ENCODE peak calls at places on chromosome 15, in seven cellular contexts. X is body of pancreas, R is aorta, S is HL-60, B is tibial nerve, F is WERI-Rb-1, H is BJ. A is an unnamed sample.
A peak's percentile ranks its signal among the peaks of the same experiment; 100 is the strongest.

GRCh38 chr15:77574521-77575202 is 58.0 kb downstream of the LINGO1 start:
- DNase-seq in H (no peak), X (no peak), F (no peak), R (no peak), B (no peak), S (no peak), A (no peak)

GRCh38 chr15:86079491-86080266 is at the start of gene AGBL1:
- DNase-seq in R (no peak), S (no peak), H (no peak), F (peak; percentile 16), B (no peak), X (no peak), A (no peak)

GRCh38 chr15:27669641-27670040 is 429.5 kb downstream of the OCA2 start:
- DNase-seq in B (no peak), S (no peak), X (no peak), H (no peak), R (no peak), F (no peak), A (no peak)

GRCh38 chr15:65077981-65078352 is 1.4 kb downstream of the KBTBD13 start:
- DNase-seq in S (peak; percentile 20), H (no peak), X (peak; percentile 65), F (no peak), R (peak; percentile 80), B (peak; percentile 57), A (peak; percentile 29)

GRCh38 chr15:82314769-82315518 is 34.3 kb downstream of the GOLGA6L10 start:
- DNase-seq in H (no peak), R (no peak), B (no peak), F (no peak), S (no peak), X (no peak), A (no peak)

GRCh38 chr15:97929456-97930229 is 30.9 kb upstream of the ARRDC4 start:
- DNase-seq in X (no peak), B (no peak), F (no peak), R (no peak), S (no peak), H (no peak), A (no peak)

GRCh38 chr15:42890161-42890913 is 30.2 kb downstream of the TTBK2 start:
- DNase-seq in S (no peak), R (no peak), H (peak; percentile 39), X (peak; percentile 3), F (no peak), B (no peak), A (no peak)

GRCh38 chr15:57510647-57511046 is 81.1 kb upstream of the MYZAP start:
- DNase-seq in H (no peak), X (peak; percentile 93), B (no peak), F (no peak), R (no peak), S (no peak), A (no peak)

GRCh38 chr15:28955686-28956421 is 70.1 kb downstream of the APBA2 start:
- DNase-seq in F (no peak), R (no peak), X (no peak), S (no peak), H (peak; percentile 66), B (no peak), A (no peak)

GRCh38 chr15:31197497-31198414 is 96.2 kb upstream of the TRPM1 start:
- DNase-seq in H (no peak), F (peak; percentile 70), X (peak; percentile 34), S (no peak), R (no peak), B (no peak), A (peak; percentile 37)

GRCh38 chr15:44300567-44300966 is 12.0 kb downstream of the GOLM2 start:
- DNase-seq in R (no peak), X (no peak), B (no peak), F (no peak), H (no peak), S (peak; percentile 27), A (no peak)

GRCh38 chr15:77901921-77902750 is 175.4 kb downstream of the TBC1D2B start:
- DNase-seq in S (no peak), B (no peak), F (peak; percentile 45), R (no peak), H (no peak), X (no peak), A (no peak)

GRCh38 chr15:31499953-31500808 is 173.5 kb downstream of the KLF13 start:
- DNase-seq in B (no peak), F (no peak), S (no peak), X (no peak), R (no peak), H (no peak), A (no peak)

GRCh38 chr15:55991841-55992768 is 1.3 kb downstream of the NEDD4 start:
- DNase-seq in R (no peak), X (no peak), S (no peak), F (no peak), B (no peak), H (no peak), A (no peak)

GRCh38 chr15:29003446-29004233 is 117.9 kb downstream of the APBA2 start:
- DNase-seq in H (no peak), R (no peak), F (no peak), S (no peak), B (no peak), X (no peak), A (no peak)

GRCh38 chr15:68791431-68792283 is 29.0 kb downstream of the ANP32A start:
- DNase-seq in S (no peak), F (no peak), B (no peak), R (no peak), H (no peak), X (no peak), A (peak; percentile 79)

GRCh38 chr15:47331796-47332480 is 385.4 kb upstream of the SEMA6D start:
- DNase-seq in S (no peak), B (peak; percentile 14), X (peak; percentile 3), F (no peak), H (peak; percentile 41), R (no peak), A (no peak)

GRCh38 chr15:78672285-78673003 is 31.4 kb upstream of the CHRNB4 start:
- DNase-seq in R (no peak), F (no peak), S (no peak), X (no peak), B (no peak), H (no peak), A (no peak)

DNA sequence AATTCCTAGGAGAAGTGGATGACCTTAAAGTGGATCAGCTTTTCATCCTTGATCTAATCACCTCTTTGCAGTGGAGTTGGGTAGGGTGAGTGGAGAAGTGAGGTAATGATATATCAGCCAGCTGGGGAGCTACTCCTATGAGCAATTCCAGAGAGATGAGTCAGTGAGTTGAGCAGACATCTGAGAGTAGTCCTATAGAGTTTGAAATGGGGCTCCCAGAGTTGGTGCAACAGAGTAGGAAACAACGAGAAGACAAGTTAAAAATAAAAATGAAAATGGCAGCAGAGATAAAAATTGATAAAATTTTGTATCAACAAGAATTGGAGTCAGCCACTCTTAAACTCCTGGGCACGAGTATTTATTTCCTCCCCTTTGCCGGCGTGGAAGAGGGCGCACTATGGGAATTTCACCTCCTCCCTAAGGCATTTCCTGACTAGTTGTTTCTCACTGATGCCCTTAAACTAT is 150.8 kb upstream of the DPH6 start:
- DNase-seq in H (no peak), S (no peak), B (no peak), F (no peak), X (no peak), R (no peak), A (no peak)
- H3K4me3 ChIP-seq in H (no peak overlapping the region), S (no peak overlapping the region), B (no peak overlapping the region), F (no peak overlapping the region), X (no peak overlapping the region), R (no peak overlapping the region), A (no peak overlapping the region)

DNA sequence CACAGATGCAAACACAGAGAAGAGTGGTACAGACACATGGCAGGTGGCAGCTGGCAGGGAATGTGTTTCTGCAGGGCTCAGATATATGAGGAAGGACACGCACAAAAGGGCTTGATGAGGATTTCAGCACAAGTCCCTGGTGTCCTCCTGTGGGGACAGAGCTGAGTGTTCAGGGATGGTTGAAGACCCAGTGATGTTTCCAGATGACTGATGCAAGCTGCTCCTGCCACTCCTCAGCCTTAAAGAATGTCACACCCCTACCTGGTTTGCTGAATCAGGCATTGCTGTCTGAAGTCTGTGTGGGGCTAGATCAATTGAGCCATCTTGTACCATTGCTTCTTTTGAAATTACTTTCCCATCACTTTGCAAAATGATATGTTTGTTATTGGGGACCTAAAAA is 40.2 kb downstream of the TNFAIP8L3 start:
- DNase-seq in H (no peak), B (no peak), F (no peak), S (no peak), R (no peak), X (no peak), A (no peak)
- H3K27me3 ChIP-seq in H (peaks cover 12% of the 10 kb centered on the region), B (no peaks in the 10 kb centered on the region), F (no peaks in the 10 kb centered on the region), S (no peaks in the 10 kb centered on the region), R (no peaks in the 10 kb centered on the region), X (no peaks in the 10 kb centered on the region), A (no peaks in the 10 kb centered on the region)

DNA sequence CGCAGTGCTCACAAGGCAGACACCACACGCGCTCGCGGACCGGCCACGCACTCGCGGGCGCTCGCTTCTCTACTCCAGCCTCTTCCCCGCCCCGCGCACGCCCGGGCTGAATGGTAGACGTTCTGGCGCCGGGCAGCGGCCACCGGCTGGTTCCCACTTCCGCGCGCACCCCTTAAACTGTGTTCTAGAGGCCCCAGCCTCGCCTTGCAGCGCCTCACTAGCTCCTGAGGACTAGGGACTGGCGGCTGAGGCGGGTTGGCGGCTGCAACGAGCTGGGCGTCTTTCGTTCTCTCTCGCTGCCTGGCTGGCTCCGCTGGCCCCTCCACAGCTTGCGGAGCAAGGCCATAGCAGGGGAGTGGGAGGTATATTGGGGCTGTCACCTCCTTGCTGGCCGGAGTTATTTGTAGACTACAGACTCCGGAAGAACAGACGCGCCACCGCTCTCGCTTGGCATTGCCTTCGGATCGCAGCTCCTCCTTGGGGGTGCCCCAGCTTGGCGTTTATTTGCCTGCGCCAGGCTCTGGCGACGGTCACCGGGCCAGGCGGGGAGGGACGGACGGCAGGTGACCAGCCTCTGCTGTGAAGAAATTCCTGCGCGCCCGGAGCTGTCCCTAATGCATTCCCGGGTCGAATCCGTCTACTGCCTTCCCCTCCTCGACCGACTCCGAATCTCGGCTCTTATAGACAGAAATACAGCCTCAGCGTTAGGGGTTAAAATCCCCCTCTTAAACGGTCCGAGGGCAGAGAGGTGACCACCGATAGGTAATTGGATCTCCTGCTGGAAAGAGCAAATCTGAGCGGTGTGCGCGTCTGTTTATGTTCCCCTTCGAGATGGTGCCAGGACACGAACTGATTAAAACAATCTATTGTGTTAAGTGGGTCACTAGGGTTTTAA is 1.3 kb downstream of the GREM1 start:
- DNase-seq in X (peak; percentile 29), R (no peak), H (no peak), B (no peak), S (no peak), F (peak; percentile 14), A (no peak)
- H3K4me3 ChIP-seq in X (peak overlapping the region; percentile 11), R (no peak overlapping the region), H (peak overlapping the region; percentile 92), B (peak overlapping the region; percentile 25), S (no peak overlapping the region), F (peak overlapping the region; percentile 55), A (no peak overlapping the region)

GRCh38 chr15:66405007-66405406 is 18.3 kb downstream of the MAP2K1 start:
- DNase-seq in R (no peak), X (no peak), F (no peak), S (no peak), H (no peak), B (no peak), A (no peak)
- H3K27me3 ChIP-seq in R (no peaks in the 10 kb centered on the region), X (no peaks in the 10 kb centered on the region), F (no peaks in the 10 kb centered on the region), S (no peaks in the 10 kb centered on the region), H (no peaks in the 10 kb centered on the region), B (no peaks in the 10 kb centered on the region), A (no peaks in the 10 kb centered on the region)

GRCh38 chr15:60389261-60390077 is 8.3 kb downstream of the ANXA2 start:
- DNase-seq in X (no peak), F (no peak), B (no peak), S (no peak), H (no peak), R (no peak), A (no peak)
- H3K4me3 ChIP-seq in X (no peak overlapping the region), F (no peak overlapping the region), B (no peak overlapping the region), S (no peak overlapping the region), H (peak overlapping the region; percentile 30), R (no peak overlapping the region), A (peak overlapping the region; percentile 2)

GRCh38 chr15:67064607-67065530 is 533 bp upstream of the SMAD3 start:
- DNase-seq in X (peak; percentile 70), B (no peak), H (no peak), S (no peak), R (no peak), F (no peak), A (peak; percentile 57)
- H3K27me3 ChIP-seq in X (no peaks in the 10 kb centered on the region), B (no peaks in the 10 kb centered on the region), H (no peaks in the 10 kb centered on the region), S (no peaks in the 10 kb centered on the region), R (no peaks in the 10 kb centered on the region), F (no peaks in the 10 kb centered on the region), A (no peaks in the 10 kb centered on the region)

A was measured in CD8-positive, alpha-beta memory T cell.